ENCODE peak calls at places on chromosomes 4 and X, in eight cellular contexts. J, F, A, V, E, I, C and T are unnamed samples. For H3K9me3, the result is how much of the 10 kb centered on the place peaks cover.

GRCh38 chr4:103158760-103159159 is 39.4 kb downstream of the CENPE start:
- DNase-seq in J (no peak), F (no peak), A (no peak), V (no peak), E (no peak), I (no peak), C (no peak), T (no peak)

GRCh38 chr4:27003602-27004238 is 143.1 kb downstream of the STIM2 start:
- DNase-seq in J (no peak), F (no peak), A (no peak), V (no peak), E (no peak), I (peak), C (no peak), T (no peak)

GRCh38 chrX:124679199-124679598 is 332.8 kb downstream of the SH2D1A start:
- DNase-seq in J (no peak), F (no peak), A (no peak), V (no peak), E (no peak), I (no peak), C (no peak), T (no peak)

GRCh38 chr4:97942137-97942536 is 201.1 kb downstream of the STPG2 start:
- DNase-seq in J (no peak), F (no peak), A (no peak), V (no peak), E (no peak), I (no peak), C (no peak), T (no peak)

GRCh38 chr4:55819634-55820033 is at the start of gene EXOC1L:
- DNase-seq in J (no peak), F (no peak), A (peak), V (no peak), E (no peak), I (no peak), C (no peak), T (no peak)

GRCh38 chr4:76943129-76943620 is 6.4 kb upstream of the SEPTIN11 start:
- DNase-seq in J (no peak), F (no peak), A (no peak), V (no peak), E (no peak), I (peak), C (no peak), T (no peak)

GRCh38 chr4:77538574-77539157 is 67.0 kb upstream of the CXCL13 start:
- DNase-seq in J (no peak), F (no peak), A (no peak), V (no peak), E (no peak), I (no peak), C (peak), T (no peak)

GRCh38 chrX:24260827-24261550 is 52.9 kb downstream of the SUPT20HL2 start:
- DNase-seq in J (peak), F (no peak), A (no peak), V (peak), E (no peak), I (peak), C (no peak), T (no peak)

GRCh38 chr4:154465085-154465484 is 26.5 kb downstream of the DCHS2 start:
- DNase-seq in J (no peak), F (no peak), A (no peak), V (no peak), E (no peak), I (no peak), C (no peak), T (no peak)

GRCh38 chrX:54043696-54044125 is 562 bp downstream of the PHF8 start:
- DNase-seq in J (peak), F (no peak), A (peak), V (no peak), E (no peak), I (peak), C (peak), T (no peak)

GRCh38 chrX:153688900-153689590 is 1.3 kb downstream of the SLC6A8 start:
- DNase-seq in J (no peak), F (no peak), A (peak), V (peak), E (no peak), I (peak), C (peak), T (peak)

GRCh38 chr4:119135721-119136121 is at the start of gene MYOZ2:
- DNase-seq in J (no peak), F (no peak), A (no peak), V (no peak), E (no peak), I (peak), C (no peak), T (peak)

GRCh38 chrX:132592880-132593279 is 104.0 kb upstream of the MBNL3 start:
- DNase-seq in J (no peak), F (no peak), A (no peak), V (no peak), E (no peak), I (no peak), C (no peak), T (no peak)

GRCh38 chrX:21781525-21781924 is 23.6 kb upstream of the SMPX start:
- DNase-seq in J (no peak), F (no peak), A (no peak), V (no peak), E (no peak), I (peak), C (no peak), T (no peak)

GRCh38 chr4:146273204-146273901 is 59.0 kb downstream of the REELD1 start:
- DNase-seq in J (no peak), F (no peak), A (no peak), V (no peak), E (no peak), I (no peak), C (no peak), T (no peak)

DNA sequence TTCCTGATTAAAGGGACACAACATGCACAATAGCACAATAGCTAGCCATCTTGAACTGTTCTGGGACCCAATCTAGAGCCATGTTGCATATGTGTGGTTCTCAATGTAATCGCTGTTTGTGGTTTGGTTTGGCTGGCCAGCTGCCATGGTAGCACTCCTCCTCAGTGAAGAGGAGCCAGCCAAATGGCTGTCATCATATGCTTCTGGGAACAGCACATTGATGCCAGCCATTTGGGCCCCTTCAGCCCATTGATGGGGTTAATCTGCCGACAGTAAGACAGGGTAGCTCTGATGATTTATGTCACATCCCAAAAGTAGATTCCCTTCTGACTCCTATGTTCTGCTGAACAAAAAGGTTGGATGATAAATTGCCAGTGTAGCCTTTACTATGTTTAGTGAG is 48.5 kb downstream of the AWAT2 start:
- DNase-seq in J (no peak), F (no peak), A (peak), V (no peak), E (no peak), I (no peak), C (no peak), T (peak)
- H3K9me3 ChIP-seq in J (under half), F (under half), A (under half), V (under half), E (under half), I (under half), C (under half), T (under half)

GRCh38 chrX:139930923-139931645 is 1.8 kb downstream of the ATP11C start:
- DNase-seq in J (peak), F (no peak), A (peak), V (peak), E (no peak), I (no peak), C (no peak), T (peak)

GRCh38 chrX:139929876-139930275 is 3.0 kb downstream of the ATP11C start:
- DNase-seq in J (no peak), F (no peak), A (no peak), V (no peak), E (no peak), I (no peak), C (no peak), T (no peak)

GRCh38 chrX:139932901-139933796 is at the start of gene ATP11C:
- DNase-seq in J (peak), F (peak), A (peak), V (peak), E (peak), I (peak), C (peak), T (peak)

GRCh38 chrX:139932077-139932900 is 564 bp downstream of the ATP11C start:
- DNase-seq in J (peak), F (no peak), A (peak), V (peak), E (no peak), I (peak), C (peak), T (peak)

DNA sequence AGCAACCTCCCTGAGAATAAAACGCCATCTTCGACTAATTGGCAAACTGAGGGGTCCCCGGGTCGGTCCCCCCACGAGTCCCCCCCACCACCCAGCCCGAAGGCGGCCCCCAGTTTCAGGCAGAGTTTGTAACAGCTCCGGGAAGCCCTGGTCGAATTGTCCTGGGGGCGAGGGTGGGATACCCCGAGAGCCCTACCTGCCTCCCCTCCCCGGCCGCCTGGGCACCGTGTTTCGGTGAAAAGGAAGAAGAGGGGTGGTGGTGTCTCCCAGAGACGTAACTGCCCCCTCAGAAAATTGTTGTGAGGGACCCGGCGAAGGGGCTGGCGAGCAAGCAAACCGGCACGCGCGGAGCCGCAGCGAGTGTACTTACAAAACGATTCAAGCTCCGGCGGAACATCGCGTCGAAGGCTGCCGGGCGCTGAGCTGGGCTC is 1.2 kb downstream of the ATP11C start:
- DNase-seq in J (no peak), F (no peak), A (no peak), V (no peak), E (no peak), I (no peak), C (no peak), T (no peak)
- H3K27ac ChIP-seq in J (peak), F (peak), A (peak), V (peak), E (peak), I (peak), C (peak), T (peak)

DNA sequence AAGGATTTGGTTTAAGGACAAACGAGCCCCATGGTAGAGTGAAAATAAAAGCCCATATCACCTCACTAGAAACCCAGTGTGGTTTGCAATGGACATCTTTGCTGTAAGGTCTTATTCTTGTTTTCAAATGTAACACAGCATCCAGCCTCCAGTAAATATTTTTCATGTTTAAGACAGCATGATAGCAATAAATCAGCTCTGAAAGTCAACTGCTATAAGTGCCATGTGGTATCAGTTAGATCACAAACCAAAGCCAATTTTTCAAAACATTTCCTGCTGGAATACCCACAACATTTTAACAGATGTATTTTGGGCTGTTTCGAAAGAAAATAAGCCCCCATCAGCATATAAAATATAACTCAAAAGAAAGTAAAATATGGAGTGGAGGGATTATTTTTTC is 24.0 kb upstream of the SCML1 start:
- DNase-seq in J (no peak), F (no peak), A (no peak), V (no peak), E (no peak), I (no peak), C (no peak), T (no peak)
- H3K9me3 ChIP-seq in J (under half), F (under half), A (under half), V (under half), E (under half), I (under half), C (under half), T (under half)

GRCh38 chrX:367866-368265 is 18.8 kb downstream of the PPP2R3B start:
- DNase-seq in J (no peak), F (no peak), A (no peak), V (no peak), E (no peak), I (no peak), C (no peak), T (no peak)
- H3K27ac ChIP-seq in J (no peak), F (no peak), A (peak), V (no peak), E (no peak), I (no peak), C (no peak), T (peak)

DNA sequence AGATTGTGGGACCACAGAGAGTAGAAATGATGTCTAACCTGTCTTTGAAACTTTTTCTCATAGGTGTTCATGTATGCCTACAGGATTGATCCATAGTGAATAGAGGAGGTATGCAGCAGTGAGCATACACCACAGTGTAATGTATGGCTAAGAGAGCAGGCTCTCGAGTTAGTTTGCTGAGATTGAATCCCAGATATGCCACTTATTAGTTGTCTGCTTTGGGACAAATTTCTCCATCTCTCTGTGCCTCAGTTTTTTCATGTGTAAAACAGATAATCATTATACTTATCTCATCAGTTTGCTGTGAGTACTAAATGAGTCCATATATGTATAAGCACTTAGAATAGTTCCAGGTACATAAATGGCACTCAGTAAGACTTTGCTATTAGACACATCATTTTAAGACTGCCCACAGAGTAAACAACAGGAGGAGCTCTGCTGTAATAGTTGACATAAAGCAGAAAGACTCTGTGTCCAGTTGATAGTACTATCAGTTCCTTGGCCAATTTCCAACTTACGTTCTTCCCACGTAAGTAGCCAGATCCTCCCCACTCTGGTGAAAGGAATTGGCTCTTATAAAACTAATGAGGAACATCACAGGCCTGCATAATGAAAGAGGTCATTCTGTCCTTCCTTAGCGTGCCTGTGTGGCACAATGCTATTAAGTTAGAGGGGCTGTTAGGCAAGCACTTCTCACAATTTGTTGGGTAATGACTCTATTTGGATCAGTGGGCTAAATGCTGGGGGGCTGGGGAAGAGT is 20.7 kb upstream of the RNF150 start:
- DNase-seq in J (no peak), F (no peak), A (no peak), V (no peak), E (no peak), I (peak), C (no peak), T (no peak)
- H3K9me3 ChIP-seq in J (under half), F (under half), A (under half), V (under half), E (under half), I (under half), C (under half), T (under half)

GRCh38 chr4:101855239-101855638 is 64.7 kb downstream of the BANK1 start:
- DNase-seq in J (no peak), F (no peak), A (no peak), V (no peak), E (no peak), I (no peak), C (no peak), T (no peak)
- H3K27ac ChIP-seq in J (no peak), F (no peak), A (no peak), V (no peak), E (no peak), I (no peak), C (no peak), T (no peak)

GRCh38 chrX:40008841-40009461 is 88.8 kb downstream of the BCOR start:
- DNase-seq in J (no peak), F (no peak), A (peak), V (peak), E (no peak), I (no peak), C (no peak), T (peak)
- H3K9me3 ChIP-seq in J (under half), F (under half), A (under half), V (under half), E (under half), I (under half), C (under half), T (under half)

GRCh38 chr4:8345053-8345945 is 75.7 kb downstream of the HTRA3 start:
- DNase-seq in J (no peak), F (no peak), A (no peak), V (no peak), E (no peak), I (no peak), C (peak), T (no peak)

GRCh38 chr4:8342651-8343050 is 73.1 kb downstream of the HTRA3 start:
- DNase-seq in J (no peak), F (no peak), A (peak), V (peak), E (no peak), I (no peak), C (peak), T (no peak)

GRCh38 chr4:8343051-8343966 is 73.8 kb downstream of the HTRA3 start:
- DNase-seq in J (no peak), F (no peak), A (peak), V (peak), E (no peak), I (no peak), C (peak), T (peak)

GRCh38 chr4:8344387-8344786 is 74.8 kb downstream of the HTRA3 start:
- DNase-seq in J (no peak), F (no peak), A (no peak), V (no peak), E (no peak), I (no peak), C (peak), T (no peak)

GRCh38 chr4:8343967-8344331 is 74.4 kb downstream of the HTRA3 start:
- DNase-seq in J (no peak), F (no peak), A (no peak), V (no peak), E (no peak), I (no peak), C (peak), T (no peak)
- H3K27ac ChIP-seq in J (no peak), F (no peak), A (peak), V (peak), E (peak), I (no peak), C (peak), T (no peak)

DNA sequence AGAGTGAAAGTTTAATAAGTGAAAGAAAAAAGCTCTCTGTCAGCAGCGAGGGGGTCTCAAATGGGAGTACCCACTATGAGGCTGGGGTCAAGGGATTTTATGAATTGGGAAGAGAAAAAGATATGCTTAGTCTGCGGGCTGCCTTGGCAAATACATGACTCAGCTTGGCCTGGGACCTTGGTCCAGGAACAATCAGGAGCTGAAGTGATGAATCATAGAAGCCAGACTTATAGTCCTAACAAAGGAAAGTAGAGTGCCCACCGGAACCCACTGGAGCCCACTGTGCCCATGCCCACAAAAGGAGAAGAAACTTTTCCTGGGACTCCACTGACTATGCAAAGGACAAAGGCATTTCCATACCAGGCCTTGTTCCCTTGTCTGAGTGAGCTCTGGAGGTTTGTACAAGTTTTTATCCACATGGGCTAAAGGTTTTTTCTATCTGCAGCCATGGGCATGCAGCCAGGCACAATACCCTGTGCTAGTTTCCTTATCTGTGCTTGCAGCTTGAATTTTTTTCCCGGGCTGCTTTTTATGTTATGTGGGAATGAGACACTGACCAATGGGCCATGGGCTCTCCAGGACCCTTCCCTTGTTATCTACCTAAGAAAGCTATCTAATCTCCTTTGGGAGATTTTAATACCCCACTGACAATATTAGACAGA is 201.7 kb downstream of the FAM133A start:
- DNase-seq in J (no peak), F (no peak), A (no peak), V (no peak), E (no peak), I (no peak), C (peak), T (no peak)
- H3K9me3 ChIP-seq in J (under half), F (under half), A (under half), V (under half), E (under half), I (under half), C (under half), T (under half)

DNA sequence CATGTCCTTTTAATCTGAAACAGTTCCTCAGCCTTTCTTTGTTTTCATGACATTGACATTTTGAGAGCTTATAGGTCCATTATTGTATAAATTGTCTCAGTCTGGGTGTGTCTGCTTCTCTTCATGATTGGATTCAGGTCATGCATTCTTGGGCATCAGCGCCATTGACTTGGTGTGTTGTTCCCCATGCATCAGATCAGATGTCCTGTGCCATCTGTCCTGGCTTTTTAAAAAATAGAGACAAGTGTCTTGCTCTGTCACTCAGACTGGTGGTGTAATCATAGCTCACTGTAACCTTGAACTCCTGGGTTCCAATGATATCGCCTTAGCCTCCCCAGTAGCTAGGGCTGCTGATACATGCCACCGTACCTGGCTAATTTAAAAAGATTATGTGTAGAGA is 55.7 kb downstream of the TBC1D14 start:
- DNase-seq in J (peak), F (no peak), A (no peak), V (no peak), E (no peak), I (no peak), C (no peak), T (no peak)
- H3K27ac ChIP-seq in J (no peak), F (no peak), A (no peak), V (no peak), E (no peak), I (no peak), C (peak), T (no peak)